ENCODE peak calls at places on chromosome 13, in five cellular contexts. W is H54; U is fibroblast of gingiva; H is nucleus accumbens; S is CD4-positive, alpha-beta memory T cell. Q is an unnamed sample.

GRCh38 chr13:112575295-112575622 is 12.7 kb downstream of the TUBGCP3 start:
- DNase-seq in W (no peak), U (no peak), H (no peak), S (no peak), Q (no peak)

GRCh38 chr13:59687028-59687427 is 476.7 kb downstream of the DIAPH3 start:
- DNase-seq in W (no peak), U (no peak), H (no peak), S (no peak), Q (no peak)

GRCh38 chr13:50248537-50249521 is 233.6 kb downstream of the KCNRG start:
- DNase-seq in W (no peak), U (no peak), H (no peak), S (no peak), Q (no peak)

GRCh38 chr13:74107598-74107997 is 26.6 kb downstream of the KLF12 start:
- DNase-seq in W (no peak), U (no peak), H (no peak), S (no peak), Q (no peak)

GRCh38 chr13:67229438-67230242 is 496 bp downstream of the PCDH9 start:
- DNase-seq in W (peak), U (no peak), H (no peak), S (no peak), Q (peak)

GRCh38 chr13:102846261-102847015 is 606 bp downstream of the ERCC5 start:
- DNase-seq in W (no peak), U (peak), H (no peak), S (peak), Q (peak)

GRCh38 chr13:41018583-41018909 is 570 bp downstream of the ELF1 start:
- DNase-seq in W (no peak), U (no peak), H (no peak), S (no peak), Q (no peak)

GRCh38 chr13:85665286-85665685 is 133.9 kb downstream of the SLITRK6 start:
- DNase-seq in W (no peak), U (peak), H (no peak), S (no peak), Q (no peak)